ENCODE peak calls at places on chromosomes 5 and 9, in four cellular contexts. One of them, this sample, is unnamed.

GRCh38 chr5:178730940-178731265 is 444 bp upstream of the ZNF354A start:
- DNase-seq in GM12878: no peak
- DNase-seq in K562: peak; percentile 9
- DNase-seq in H1: no peak
- DNase-seq in this sample: no peak

GRCh38 chr5:1312206-1312605 is 17.3 kb upstream of the TERT start:
- DNase-seq in H1: no peak
- DNase-seq in GM12878: no peak
- DNase-seq in K562: no peak
- DNase-seq in this sample: no peak

GRCh38 chr9:5499889-5500398 is 10.4 kb upstream of the PDCD1LG2 start:
- DNase-seq in H1: no peak
- DNase-seq in GM12878: no peak
- DNase-seq in K562: no peak
- DNase-seq in this sample: no peak

GRCh38 chr5:163104496-163104895 is 332.9 kb upstream of the CCNG1 start:
- DNase-seq in K562: no peak
- DNase-seq in H1: peak; percentile 10
- DNase-seq in GM12878: no peak
- DNase-seq in this sample: no peak

GRCh38 chr5:110075656-110076055 is 385.9 kb downstream of the MAN2A1 start:
- DNase-seq in GM12878: no peak
- DNase-seq in K562: no peak
- DNase-seq in H1: no peak
- DNase-seq in this sample: no peak

GRCh38 chr9:34642679-34643078 is 3.8 kb upstream of the GALT start:
- DNase-seq in GM12878: no peak
- DNase-seq in H1: no peak
- DNase-seq in K562: no peak
- DNase-seq in this sample: no peak

GRCh38 chr5:16806691-16807433 is 129.2 kb downstream of the MYO10 start:
- DNase-seq in K562: no peak
- DNase-seq in H1: no peak
- DNase-seq in GM12878: no peak
- DNase-seq in this sample: no peak

GRCh38 chr5:1315709-1316587 is 21.1 kb upstream of the TERT start:
- DNase-seq in H1: no peak
- DNase-seq in K562: peak; percentile 56
- DNase-seq in GM12878: peak; percentile 69
- DNase-seq in this sample: peak; percentile 80

GRCh38 chr5:96120120-96120519 is 158.5 kb upstream of the ELL2 start:
- DNase-seq in K562: no peak
- DNase-seq in H1: no peak
- DNase-seq in GM12878: no peak
- DNase-seq in this sample: no peak

GRCh38 chr9:20569525-20569924 is 52.8 kb downstream of the MLLT3 start:
- DNase-seq in K562: no peak
- DNase-seq in H1: no peak
- DNase-seq in GM12878: no peak
- DNase-seq in this sample: no peak

GRCh38 chr9:20568406-20568805 is 53.9 kb downstream of the MLLT3 start:
- DNase-seq in K562: no peak
- DNase-seq in GM12878: no peak
- DNase-seq in H1: no peak
- DNase-seq in this sample: no peak

GRCh38 chr9:20570086-20570485 is 52.2 kb downstream of the MLLT3 start:
- DNase-seq in GM12878: no peak
- DNase-seq in H1: no peak
- DNase-seq in K562: no peak
- DNase-seq in this sample: no peak

GRCh38 chr9:20570756-20571155 is 51.5 kb downstream of the MLLT3 start:
- DNase-seq in H1: no peak
- DNase-seq in K562: no peak
- DNase-seq in GM12878: no peak
- DNase-seq in this sample: peak; percentile 64

GRCh38 chr9:20573023-20573422 is 49.3 kb downstream of the MLLT3 start:
- DNase-seq in K562: no peak
- DNase-seq in H1: no peak
- DNase-seq in GM12878: no peak
- DNase-seq in this sample: no peak
- TF ChIP-seq ATF3 in K562: no peak
- TF ChIP-seq ATF3 in H1: no peak
- TF ChIP-seq ATF3 in GM12878: no peak
- TF ChIP-seq ATF3 in this sample: no peak

GRCh38 chr9:116074658-116075057 is 78.9 kb upstream of the PAPPA start:
- DNase-seq in H1: no peak
- DNase-seq in K562: no peak
- DNase-seq in GM12878: no peak
- DNase-seq in this sample: no peak
- TF ChIP-seq CBX5 in H1: no peak
- TF ChIP-seq CBX5 in K562: no peak
- TF ChIP-seq CBX5 in GM12878: no peak
- TF ChIP-seq CBX5 in this sample: no peak

DNA sequence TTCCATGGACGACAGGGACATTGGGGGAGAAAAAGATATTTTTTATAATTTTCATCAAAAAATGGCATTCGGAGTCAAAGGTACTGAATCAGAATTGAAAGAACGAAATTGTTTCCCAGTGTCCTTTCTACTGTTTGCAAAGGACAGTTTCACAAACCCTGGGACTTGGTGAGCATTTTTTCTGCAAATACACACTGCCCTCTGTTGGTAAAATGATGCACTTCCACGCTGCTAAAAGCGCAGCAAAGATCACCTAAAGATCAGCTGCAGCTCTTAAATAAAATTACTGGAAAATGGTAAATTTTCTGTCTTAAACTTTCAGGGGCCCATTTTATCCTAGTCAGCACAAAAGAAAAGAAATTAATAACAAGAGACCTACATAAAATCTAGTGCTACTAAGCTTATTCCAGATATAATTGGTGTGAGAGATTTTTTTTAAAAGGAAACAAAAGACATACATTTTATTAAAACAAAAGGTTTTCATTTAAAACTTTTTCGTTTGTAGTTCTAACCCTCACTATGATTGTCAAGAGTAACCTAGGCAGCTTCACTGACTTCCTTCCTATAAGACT is 566.0 kb downstream of the CAAP1 start:
- DNase-seq in H1: peak; percentile 10
- DNase-seq in GM12878: peak; percentile 17
- DNase-seq in K562: no peak
- DNase-seq in this sample: peak; percentile 44
- TF ChIP-seq ATF3 in H1: no peak
- TF ChIP-seq ATF3 in GM12878: no peak
- TF ChIP-seq ATF3 in K562: no peak
- TF ChIP-seq ATF3 in this sample: no peak

GRCh38 chr5:158553195-158553945 is 546.3 kb downstream of the EBF1 start:
- DNase-seq in K562: no peak
- DNase-seq in H1: no peak
- DNase-seq in GM12878: no peak
- DNase-seq in this sample: no peak
- TF ChIP-seq CBX5 in K562: no peak
- TF ChIP-seq CBX5 in H1: no peak
- TF ChIP-seq CBX5 in GM12878: no peak
- TF ChIP-seq CBX5 in this sample: no peak

DNA sequence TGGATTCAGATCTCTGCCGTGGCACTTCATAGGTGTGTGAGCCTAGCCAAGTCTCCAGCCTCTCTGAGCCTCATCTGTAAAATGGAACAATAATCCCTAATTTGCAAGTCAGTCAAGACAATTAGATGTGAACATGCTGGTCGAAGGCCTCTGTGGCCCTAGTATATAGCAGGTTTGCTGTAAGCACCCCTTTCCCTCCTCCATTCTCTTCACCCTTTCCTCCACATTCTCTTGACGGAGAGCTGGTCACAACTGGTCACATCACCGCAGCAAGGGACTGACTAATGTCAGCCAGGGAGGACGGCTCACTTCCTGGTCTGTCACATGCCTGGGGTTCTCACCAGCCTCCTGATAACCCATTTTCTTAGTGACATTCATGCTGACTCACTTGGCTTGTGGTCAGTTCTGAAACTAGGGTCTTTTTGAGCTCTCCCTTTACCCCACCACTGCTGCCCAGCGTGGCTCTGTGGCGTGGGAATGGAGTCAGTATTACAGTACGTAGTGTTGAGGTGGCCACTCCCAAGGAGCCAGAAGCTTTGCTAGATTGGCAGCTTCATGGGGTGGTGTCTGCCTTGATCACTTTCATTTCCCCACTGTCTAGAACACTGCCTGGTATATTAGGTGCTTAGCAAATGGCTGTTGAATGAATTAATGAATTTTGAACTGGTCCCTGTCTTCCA is 47.8 kb downstream of the ERGIC1 start:
- DNase-seq in H1: no peak
- DNase-seq in K562: peak; percentile 51
- DNase-seq in GM12878: peak; percentile 72
- DNase-seq in this sample: no peak
- TF ChIP-seq ATF3 in H1: no peak
- TF ChIP-seq ATF3 in K562: no peak
- TF ChIP-seq ATF3 in GM12878: no peak
- TF ChIP-seq ATF3 in this sample: no peak

GRCh38 chr5:88140396-88140862 is 128.2 kb downstream of the TMEM161B start:
- DNase-seq in GM12878: no peak
- DNase-seq in K562: no peak
- DNase-seq in H1: peak; percentile 38
- DNase-seq in this sample: no peak
- TF ChIP-seq CBX5 in GM12878: no peak
- TF ChIP-seq CBX5 in K562: no peak
- TF ChIP-seq CBX5 in H1: no peak
- TF ChIP-seq CBX5 in this sample: no peak

GRCh38 chr9:134637696-134638502 is 3.7 kb upstream of the COL5A1 start:
- DNase-seq in H1: no peak
- DNase-seq in K562: no peak
- DNase-seq in GM12878: no peak
- DNase-seq in this sample: no peak

GRCh38 chr9:134636142-134636507 is 5.5 kb upstream of the COL5A1 start:
- DNase-seq in GM12878: no peak
- DNase-seq in K562: no peak
- DNase-seq in H1: no peak
- DNase-seq in this sample: no peak

GRCh38 chr9:134638503-134639090 is 3.0 kb upstream of the COL5A1 start:
- DNase-seq in H1: no peak
- DNase-seq in GM12878: no peak
- DNase-seq in K562: no peak
- DNase-seq in this sample: no peak

GRCh38 chr9:134635431-134636141 is 6.0 kb upstream of the COL5A1 start:
- DNase-seq in K562: no peak
- DNase-seq in H1: no peak
- DNase-seq in GM12878: no peak
- DNase-seq in this sample: no peak

GRCh38 chr9:134637241-134637640 is 4.4 kb upstream of the COL5A1 start:
- DNase-seq in GM12878: no peak
- DNase-seq in H1: no peak
- DNase-seq in K562: no peak
- DNase-seq in this sample: no peak
- TF ChIP-seq ATF3 in GM12878: no peak
- TF ChIP-seq ATF3 in H1: no peak
- TF ChIP-seq ATF3 in K562: no peak
- TF ChIP-seq ATF3 in this sample: no peak

GRCh38 chr5:154135125-154135524 is 55.4 kb upstream of the GALNT10 start:
- DNase-seq in H1: no peak
- DNase-seq in K562: peak; percentile 34
- DNase-seq in GM12878: no peak
- DNase-seq in this sample: no peak

GRCh38 chr5:154133591-154133990 is 56.9 kb upstream of the GALNT10 start:
- DNase-seq in K562: no peak
- DNase-seq in GM12878: no peak
- DNase-seq in H1: no peak
- DNase-seq in this sample: no peak

GRCh38 chr5:154132718-154133307 is 57.7 kb upstream of the GALNT10 start:
- DNase-seq in GM12878: no peak
- DNase-seq in K562: no peak
- DNase-seq in H1: no peak
- DNase-seq in this sample: no peak

GRCh38 chr5:154136141-154136540 is 54.4 kb upstream of the GALNT10 start:
- DNase-seq in H1: no peak
- DNase-seq in GM12878: no peak
- DNase-seq in K562: no peak
- DNase-seq in this sample: no peak

GRCh38 chr5:154134499-154134898 is 56.0 kb upstream of the GALNT10 start:
- DNase-seq in GM12878: no peak
- DNase-seq in H1: no peak
- DNase-seq in K562: no peak
- DNase-seq in this sample: no peak
- TF ChIP-seq CBX5 in GM12878: no peak
- TF ChIP-seq CBX5 in H1: no peak
- TF ChIP-seq CBX5 in K562: no peak
- TF ChIP-seq CBX5 in this sample: no peak

GRCh38 chr9:134730011-134730760 is 88.6 kb downstream of the COL5A1 start:
- DNase-seq in K562: no peak
- DNase-seq in GM12878: no peak
- DNase-seq in H1: no peak
- DNase-seq in this sample: no peak
- TF ChIP-seq ATF3 in K562: no peak
- TF ChIP-seq ATF3 in GM12878: no peak
- TF ChIP-seq ATF3 in H1: no peak
- TF ChIP-seq ATF3 in this sample: no peak

GRCh38 chr5:137148656-137149055 is 350.5 kb downstream of the SPOCK1 start:
- DNase-seq in K562: no peak
- DNase-seq in H1: no peak
- DNase-seq in GM12878: no peak
- DNase-seq in this sample: no peak
- TF ChIP-seq CBX5 in K562: no peak
- TF ChIP-seq CBX5 in H1: no peak
- TF ChIP-seq CBX5 in GM12878: no peak
- TF ChIP-seq CBX5 in this sample: no peak

This sample was measured in HepG2.